ENCODE peak calls at places on chromosomes 16 and 17, in four cellular contexts. One of them, this sample, is unnamed.

GRCh38 chr17:27233059-27233458 is 60.9 kb upstream of the WSB1 start:
- DNase-seq in HCT116: no peak
- DNase-seq in tibial nerve: no peak
- DNase-seq in HepG2: no peak
- DNase-seq in this sample: no peak

GRCh38 chr17:1068356-1068755 is 71.4 kb downstream of the TIMM22 start:
- DNase-seq in tibial nerve: no peak
- DNase-seq in HepG2: no peak
- DNase-seq in HCT116: no peak
- DNase-seq in this sample: no peak

GRCh38 chr17:2975469-2975958 is 87.9 kb downstream of the OR1D5 start:
- DNase-seq in HCT116: peak
- DNase-seq in HepG2: peak
- DNase-seq in tibial nerve: no peak
- DNase-seq in this sample: peak

GRCh38 chr16:84136331-84137125 is 8.4 kb downstream of the HSDL1 start:
- DNase-seq in HCT116: no peak
- DNase-seq in HepG2: no peak
- DNase-seq in tibial nerve: no peak
- DNase-seq in this sample: no peak

GRCh38 chr17:68455756-68456528 is 1.4 kb downstream of the WIPI1 start:
- DNase-seq in tibial nerve: peak
- DNase-seq in HepG2: peak
- DNase-seq in HCT116: no peak
- DNase-seq in this sample: no peak

GRCh38 chr16:17768257-17768656 is 297.5 kb upstream of the XYLT1 start:
- DNase-seq in HepG2: no peak
- DNase-seq in tibial nerve: no peak
- DNase-seq in HCT116: no peak
- DNase-seq in this sample: no peak

GRCh38 chr17:50241431-50241830 is 32.8 kb upstream of the TMEM92 start:
- DNase-seq in HepG2: no peak
- DNase-seq in HCT116: no peak
- DNase-seq in tibial nerve: no peak
- DNase-seq in this sample: no peak

GRCh38 chr17:35257080-35257701 is 14.3 kb downstream of the SLFN5 start:
- DNase-seq in HCT116: peak
- DNase-seq in tibial nerve: no peak
- DNase-seq in HepG2: peak
- DNase-seq in this sample: no peak

GRCh38 chr17:82568997-82569393 is 49.5 kb downstream of the FOXK2 start:
- DNase-seq in HCT116: no peak
- DNase-seq in tibial nerve: no peak
- DNase-seq in HepG2: no peak
- DNase-seq in this sample: no peak

GRCh38 chr16:47967374-47967773 is 188.4 kb downstream of the ABCC12 start:
- DNase-seq in HCT116: no peak
- DNase-seq in HepG2: no peak
- DNase-seq in tibial nerve: no peak
- DNase-seq in this sample: no peak

GRCh38 chr17:20988896-20989295 is 53.9 kb downstream of the USP22 start:
- DNase-seq in tibial nerve: no peak
- DNase-seq in HCT116: no peak
- DNase-seq in HepG2: no peak
- DNase-seq in this sample: peak

GRCh38 chr16:27445502-27446175 is 43.7 kb downstream of the IL21R start:
- DNase-seq in HepG2: no peak
- DNase-seq in HCT116: no peak
- DNase-seq in tibial nerve: no peak
- DNase-seq in this sample: no peak

GRCh38 chr16:3060339-3061127 is 4.9 kb upstream of the IL32 start:
- DNase-seq in HCT116: no peak
- DNase-seq in HepG2: no peak
- DNase-seq in tibial nerve: no peak
- DNase-seq in this sample: no peak

GRCh38 chr17:38870259-38871165 is 654 bp downstream of the LASP1 start:
- DNase-seq in HepG2: peak
- DNase-seq in HCT116: no peak
- DNase-seq in tibial nerve: peak
- DNase-seq in this sample: peak

GRCh38 chr16:68264128-68265077 is at the start of gene SLC7A6:
- DNase-seq in tibial nerve: peak
- DNase-seq in HepG2: peak
- DNase-seq in HCT116: peak
- DNase-seq in this sample: no peak

GRCh38 chr17:59490259-59490658 is 75.2 kb upstream of the DHX40 start:
- DNase-seq in HepG2: no peak
- DNase-seq in tibial nerve: no peak
- DNase-seq in HCT116: no peak
- DNase-seq in this sample: no peak

GRCh38 chr16:77556203-77556602 is 121.4 kb upstream of the ADAMTS18 start:
- DNase-seq in HCT116: no peak
- DNase-seq in HepG2: peak
- DNase-seq in tibial nerve: no peak
- DNase-seq in this sample: no peak

GRCh38 chr17:83091257-83092141 is 12.1 kb downstream of the METRNL start:
- DNase-seq in HCT116: no peak
- DNase-seq in tibial nerve: no peak
- DNase-seq in HepG2: peak
- DNase-seq in this sample: peak

GRCh38 chr16:2980227-2981176 is at the start of gene PKMYT1:
- DNase-seq in HepG2: peak
- DNase-seq in tibial nerve: peak
- DNase-seq in HCT116: peak
- DNase-seq in this sample: peak

GRCh38 chr16:31713945-31714898 is 159.4 kb upstream of the ZNF267 start:
- DNase-seq in tibial nerve: no peak
- DNase-seq in HepG2: no peak
- DNase-seq in HCT116: no peak
- DNase-seq in this sample: peak

GRCh38 chr17:65711671-65712276 is 150.3 kb upstream of the AXIN2 start:
- DNase-seq in tibial nerve: no peak
- DNase-seq in HepG2: no peak
- DNase-seq in HCT116: no peak
- DNase-seq in this sample: no peak

GRCh38 chr17:74245145-74245817 is 28.8 kb upstream of the DNAI2 start:
- DNase-seq in tibial nerve: no peak
- DNase-seq in HepG2: no peak
- DNase-seq in HCT116: no peak
- DNase-seq in this sample: no peak

GRCh38 chr16:80852261-80852872 is 48.0 kb upstream of the CDYL2 start:
- DNase-seq in tibial nerve: no peak
- DNase-seq in HepG2: peak
- DNase-seq in HCT116: peak
- DNase-seq in this sample: no peak

GRCh38 chr16:2898831-2899563 is 12.7 kb upstream of the FLYWCH1 start:
- DNase-seq in HepG2: peak
- DNase-seq in HCT116: no peak
- DNase-seq in tibial nerve: no peak
- DNase-seq in this sample: no peak

GRCh38 chr16:59046335-59046734 is 312.2 kb upstream of the GOT2 start:
- DNase-seq in tibial nerve: no peak
- DNase-seq in HCT116: no peak
- DNase-seq in HepG2: no peak
- DNase-seq in this sample: no peak

GRCh38 chr16:85523602-85524364 is 89.3 kb upstream of the GSE1 start:
- DNase-seq in tibial nerve: no peak
- DNase-seq in HCT116: no peak
- DNase-seq in HepG2: peak
- DNase-seq in this sample: no peak

DNA sequence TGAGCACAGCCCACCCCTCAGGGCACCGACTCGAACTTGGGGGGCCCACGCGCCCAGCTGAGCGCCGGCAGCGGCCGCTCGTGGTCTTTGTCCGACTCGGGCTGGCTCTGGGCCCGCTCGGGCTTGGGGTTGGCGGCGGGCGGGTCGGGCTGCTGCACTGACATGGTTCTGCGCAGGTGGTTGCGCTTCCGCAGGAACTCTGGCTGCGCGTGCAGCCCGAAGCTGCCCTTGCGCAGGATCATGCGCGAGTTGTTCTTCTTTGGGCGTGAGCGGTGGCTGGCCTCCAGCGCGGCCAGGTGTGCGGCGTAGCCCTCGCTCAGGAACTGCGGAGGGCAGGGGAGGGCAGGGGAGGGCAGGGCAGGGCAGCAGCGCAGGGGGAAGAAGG is 11.1 kb downstream of the PIMREG start:
- DNase-seq in tibial nerve: no peak
- DNase-seq in HCT116: no peak
- DNase-seq in HepG2: no peak
- DNase-seq in this sample: no peak
- TF ChIP-seq POLR2A in tibial nerve: no peak
- TF ChIP-seq POLR2A in HCT116: no peak
- TF ChIP-seq POLR2A in HepG2: no peak
- TF ChIP-seq POLR2A in this sample: no peak

DNA sequence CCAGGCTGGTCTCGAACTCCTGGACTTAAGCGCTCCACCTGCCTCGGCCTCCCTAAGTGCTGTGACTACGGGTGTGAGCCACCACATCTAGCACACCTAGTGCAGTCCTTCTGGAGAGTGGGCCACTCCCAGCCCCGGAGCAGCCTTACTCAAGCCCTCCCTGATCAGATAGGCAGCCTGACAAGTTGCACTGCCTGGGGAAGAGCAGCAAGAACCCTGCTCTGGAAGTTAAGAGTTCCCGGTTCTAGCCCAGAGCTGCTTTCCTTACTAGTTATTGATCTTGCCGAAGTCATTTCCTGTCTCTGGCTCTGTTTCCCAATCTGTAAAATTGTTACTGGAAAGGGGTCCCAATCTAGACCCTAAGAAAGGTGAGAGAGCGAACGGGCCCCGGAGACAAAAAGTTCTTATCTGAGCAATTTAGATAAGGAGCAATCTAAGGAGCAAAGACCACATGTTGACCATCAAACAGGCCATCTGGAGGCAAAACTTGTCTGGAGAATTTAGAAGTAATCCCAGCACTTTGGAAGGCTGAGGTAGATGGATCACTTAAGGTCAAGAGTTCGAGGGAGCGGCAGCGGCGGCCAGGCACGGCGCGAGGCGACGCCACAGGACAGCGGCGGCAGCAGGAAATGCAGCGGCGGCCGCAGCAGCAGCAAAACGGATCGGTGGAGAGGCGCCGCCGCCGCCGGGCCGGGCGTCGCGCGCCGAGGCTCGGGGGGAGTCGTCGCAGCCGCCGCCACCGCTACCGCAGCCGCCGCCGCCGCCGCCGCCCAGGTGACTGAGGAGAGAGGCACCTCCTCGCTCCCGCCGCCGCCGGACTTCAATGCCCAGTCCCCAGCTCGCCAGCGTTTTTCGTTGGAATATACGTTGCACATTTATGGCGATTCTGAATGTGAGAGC is 4.3 kb upstream of the NAGLU start:
- DNase-seq in HepG2: peak
- DNase-seq in tibial nerve: no peak
- DNase-seq in HCT116: no peak
- DNase-seq in this sample: no peak
- TF ChIP-seq POLR2A in HepG2: peak
- TF ChIP-seq POLR2A in tibial nerve: peak
- TF ChIP-seq POLR2A in HCT116: no peak
- TF ChIP-seq POLR2A in this sample: no peak

DNA sequence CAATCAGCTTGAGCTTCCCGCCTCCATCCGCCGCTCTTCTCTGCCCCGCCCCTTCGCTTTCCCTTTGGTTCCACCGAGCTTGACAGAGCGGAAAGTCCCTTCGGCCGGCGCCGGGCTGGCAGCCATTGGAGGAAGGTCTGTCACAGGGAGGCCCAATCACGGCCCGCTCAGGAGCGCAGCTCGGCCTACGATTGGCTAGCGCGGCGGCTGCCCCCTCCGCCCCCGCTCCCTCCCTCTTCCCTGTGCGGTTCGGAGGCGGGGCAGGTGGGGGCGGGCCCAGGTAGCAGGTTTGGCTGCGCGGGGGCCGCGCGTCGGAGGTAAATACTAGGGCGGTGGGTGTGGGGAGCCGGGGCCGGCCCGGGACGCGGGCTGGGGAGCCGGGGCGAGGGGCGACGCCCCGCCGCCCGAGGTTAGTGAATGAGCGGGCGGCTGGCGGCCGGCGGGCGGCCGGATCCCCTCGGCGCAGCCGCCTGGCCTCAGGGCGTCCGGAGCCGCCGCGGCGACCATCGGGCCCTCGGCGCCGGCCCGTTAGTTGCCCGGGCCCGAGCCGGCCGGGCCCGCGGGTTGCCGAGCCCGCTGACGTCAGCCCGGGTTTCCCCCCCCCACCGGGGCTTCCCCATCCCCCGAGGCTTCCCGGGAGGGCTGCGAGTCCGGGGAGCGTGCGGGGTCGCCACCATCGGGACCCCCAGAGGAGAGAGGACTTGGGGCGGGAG is at the start of gene CYLD:
- DNase-seq in tibial nerve: peak
- DNase-seq in HepG2: peak
- DNase-seq in HCT116: peak
- DNase-seq in this sample: peak
- TF ChIP-seq POLR2A in tibial nerve: peak
- TF ChIP-seq POLR2A in HepG2: no peak
- TF ChIP-seq POLR2A in HCT116: no peak
- TF ChIP-seq POLR2A in this sample: no peak

DNA sequence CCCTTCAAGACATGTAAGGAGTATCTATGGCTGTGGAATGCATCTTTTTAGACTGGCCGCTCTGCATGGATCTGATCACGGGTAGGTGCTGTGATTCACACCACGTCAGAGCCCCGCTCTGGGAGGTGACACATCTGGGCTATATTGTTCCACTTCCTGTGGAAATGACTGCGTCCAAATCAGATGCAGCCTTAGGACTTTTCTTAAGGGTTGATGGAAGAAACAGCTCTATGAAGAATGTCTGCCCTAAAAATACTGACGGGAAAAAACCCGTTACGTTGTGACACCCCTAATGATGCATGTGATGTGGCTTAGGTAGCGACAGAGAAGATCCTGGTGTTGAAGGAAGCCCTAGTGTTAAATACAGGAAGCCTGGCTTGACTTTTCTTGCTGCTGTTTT is 12.2 kb downstream of the BANP start:
- DNase-seq in HepG2: no peak
- DNase-seq in HCT116: no peak
- DNase-seq in tibial nerve: no peak
- DNase-seq in this sample: no peak
- TF ChIP-seq POLR2A in HepG2: no peak
- TF ChIP-seq POLR2A in HCT116: no peak
- TF ChIP-seq POLR2A in tibial nerve: no peak
- TF ChIP-seq POLR2A in this sample: no peak

GRCh38 chr16:1781758-1782407 is 488 bp downstream of the SPSB3 start:
- DNase-seq in HepG2: no peak
- DNase-seq in tibial nerve: no peak
- DNase-seq in HCT116: no peak
- DNase-seq in this sample: no peak
- TF ChIP-seq POLR2A in HepG2: no peak
- TF ChIP-seq POLR2A in tibial nerve: no peak
- TF ChIP-seq POLR2A in HCT116: no peak
- TF ChIP-seq POLR2A in this sample: no peak

GRCh38 chr17:76072149-76072858 is at the start of gene SRP68:
- DNase-seq in HepG2: peak
- DNase-seq in tibial nerve: peak
- DNase-seq in HCT116: peak
- DNase-seq in this sample: peak
- TF ChIP-seq POLR2A in HepG2: peak
- TF ChIP-seq POLR2A in tibial nerve: peak
- TF ChIP-seq POLR2A in HCT116: peak
- TF ChIP-seq POLR2A in this sample: no peak

This sample was measured in lower leg skin.